ENCODE peak calls at places on chromosome 1, in six cellular contexts. K, P, A, H, L and B are unnamed samples.
A peak's percentile ranks its signal among the peaks of the same experiment; 100 is the strongest.

GRCh38 chr1:171226757-171227370 is 21.4 kb upstream of the FMO1 start:
- DNase-seq in K (peak; percentile 60), P (peak; percentile 38), A (peak; percentile 22), L (no peak), H (peak; percentile 42), B (peak; percentile 25)

GRCh38 chr1:10479276-10479675 is 4.5 kb downstream of the PEX14 start:
- DNase-seq in H (no peak), P (no peak), L (no peak), K (no peak), A (no peak), B (no peak)

GRCh38 chr1:174626031-174627020 is 178.6 kb downstream of the GPR52 start:
- DNase-seq in H (peak; percentile 16), P (peak; percentile 52), A (no peak), L (no peak), K (no peak), B (no peak)

GRCh38 chr1:100606438-100606837 is 68.5 kb downstream of the GPR88 start:
- DNase-seq in P (no peak), H (peak; percentile 13), K (no peak), A (peak; percentile 57), L (no peak), B (peak; percentile 46)

GRCh38 chr1:198443374-198444233 is 96.9 kb downstream of the ATP6V1G3 start:
- DNase-seq in A (no peak), K (peak; percentile 83), L (no peak), H (peak; percentile 98), P (no peak), B (no peak)

GRCh38 chr1:220300442-220301121 is 28.3 kb upstream of the RAB3GAP2 start:
- DNase-seq in K (peak; percentile 79), P (no peak), A (no peak), L (no peak), H (no peak), B (no peak)

GRCh38 chr1:97384294-97384952 is 536.4 kb downstream of the DPYD start:
- DNase-seq in A (no peak), L (no peak), K (peak; percentile 49), P (no peak), H (peak; percentile 54), B (no peak)

GRCh38 chr1:157163273-157164127 is 25.3 kb upstream of the ETV3 start:
- DNase-seq in H (peak; percentile 50), A (peak; percentile 71), K (no peak), L (peak; percentile 57), P (peak; percentile 31), B (peak; percentile 51)

GRCh38 chr1:2383576-2383975 is 7.8 kb downstream of the MORN1 start:
- DNase-seq in H (no peak), A (no peak), P (no peak), K (no peak), L (no peak), B (no peak)